ENCODE peak calls at places on chromosomes 3 and 15, in seven cellular contexts. W, C, G, Q, J, N and T are unnamed samples.

GRCh38 chr3:14633819-14634424 is 17.6 kb upstream of the CCDC174 start:
- DNase-seq in W (no peak), N (no peak), C (peak; percentile 80), Q (peak; percentile 70), J (no peak), G (peak; percentile 55), T (peak; percentile 59)

GRCh38 chr15:63596666-63597032 is 538 bp upstream of the FBXL22 start:
- DNase-seq in N (no peak), J (no peak), Q (peak; percentile 27), C (no peak), G (no peak), W (no peak), T (no peak)

GRCh38 chr3:69294014-69294771 is 91.7 kb downstream of the FRMD4B start:
- DNase-seq in G (peak; percentile 29), W (no peak), J (no peak), Q (peak; percentile 72), C (no peak), N (no peak), T (peak; percentile 28)

GRCh38 chr3:126917232-126917804 is 65.6 kb upstream of the PLXNA1 start:
- DNase-seq in Q (no peak), W (no peak), G (peak; percentile 61), C (no peak), N (no peak), J (no peak), T (peak; percentile 71)

GRCh38 chr15:52427804-52428203 is 100.9 kb downstream of the MYO5A start:
- DNase-seq in Q (peak; percentile 85), W (peak; percentile 84), J (peak; percentile 58), C (no peak), G (no peak), N (no peak), T (no peak)

GRCh38 chr3:111484666-111485065 is 57.3 kb upstream of the CD96 start:
- DNase-seq in N (no peak), J (no peak), Q (no peak), W (peak; percentile 18), G (no peak), C (no peak), T (peak; percentile 9)

GRCh38 chr3:101868534-101869464 is 19.5 kb downstream of the NFKBIZ start:
- DNase-seq in G (peak; percentile 79), Q (no peak), W (no peak), C (peak; percentile 63), N (no peak), J (no peak), T (no peak)

GRCh38 chr15:96703794-96704550 is 373.5 kb downstream of the NR2F2 start:
- DNase-seq in G (no peak), J (no peak), N (no peak), C (no peak), Q (no peak), W (no peak), T (no peak)

GRCh38 chr15:71538181-71538580 is 272.2 kb upstream of the NR2E3 start:
- DNase-seq in N (no peak), W (no peak), C (no peak), G (no peak), Q (peak; percentile 23), J (no peak), T (no peak)

GRCh38 chr3:128481438-128481942 is 11.5 kb downstream of the GATA2 start:
- DNase-seq in G (no peak), J (no peak), C (peak; percentile 52), W (no peak), Q (no peak), N (no peak), T (no peak)

GRCh38 chr15:25061808-25062550 is 107.2 kb downstream of the SNRPN start:
- DNase-seq in J (peak; percentile 6), W (no peak), Q (no peak), N (no peak), C (peak; percentile 9), G (no peak), T (no peak)

GRCh38 chr3:188558343-188559068 is 404.5 kb downstream of the LPP start:
- DNase-seq in Q (peak; percentile 52), J (no peak), C (no peak), W (no peak), G (no peak), N (no peak), T (no peak)

GRCh38 chr15:80906159-80906775 is 83.4 kb downstream of the MESD start:
- DNase-seq in N (no peak), G (no peak), J (peak; percentile 69), C (no peak), W (no peak), Q (peak; percentile 35), T (peak; percentile 45)

GRCh38 chr15:82680200-82681102 is 29.2 kb downstream of the AP3B2 start:
- DNase-seq in Q (no peak), N (peak; percentile 65), C (peak; percentile 84), W (no peak), G (no peak), J (no peak), T (no peak)

GRCh38 chr3:155404486-155404885 is 111.0 kb upstream of the STRIT1 start:
- DNase-seq in J (no peak), N (no peak), C (no peak), Q (no peak), W (no peak), G (no peak), T (no peak)

GRCh38 chr15:66390670-66391069 is 4.0 kb downstream of the MAP2K1 start:
- DNase-seq in W (no peak), J (no peak), G (peak; percentile 3), N (no peak), Q (peak; percentile 53), C (no peak), T (peak; percentile 54)

GRCh38 chr3:54792584-54792983 is 135.3 kb downstream of the LRTM1 start:
- DNase-seq in Q (no peak), G (no peak), N (no peak), W (no peak), C (no peak), J (no peak), T (no peak)

GRCh38 chr3:101303089-101303731 is 17.2 kb downstream of the IMPG2 start:
- DNase-seq in C (no peak), N (no peak), J (no peak), G (no peak), Q (peak; percentile 71), W (no peak), T (no peak)

GRCh38 chr3:141402476-141403171 is 34.3 kb downstream of the ZBTB38 start:
- DNase-seq in N (peak; percentile 12), Q (peak; percentile 93), J (peak; percentile 71), C (peak; percentile 83), W (no peak), G (peak; percentile 43), T (peak; percentile 21)